ENCODE peak calls at places on chromosomes 1 and 21, in nine cellular contexts. M is K562; S is RKO; V is tibial artery; U is nephron progenitor cell; X is dermis blood vessel endothelial cell; R is tibial nerve; E is C1 segment of cervical spinal cord; K is stimulated activated CD4-positive, alpha-beta T cell treated with anti-CD3 and anti-CD28 coated beads, Interleukin-4, amount 100 ng/mL, for 1 hour. W is an unnamed sample.

GRCh38 chr1:103859721-103860120 is 110.0 kb downstream of the AMY1C start:
- DNase-seq in M (no peak), S (peak), V (no peak), U (no peak), X (no peak), R (no peak), E (no peak), K (no peak), W (no peak)

GRCh38 chr21:44434568-44434925 is 20.8 kb upstream of the LRRC3 start:
- DNase-seq in M (no peak), S (no peak), V (no peak), U (no peak), X (no peak), R (no peak), E (no peak), K (no peak), W (no peak)

GRCh38 chr1:241423541-241424479 is 66.8 kb upstream of the RGS7 start:
- DNase-seq in M (no peak), S (no peak), V (no peak), U (peak), X (peak), R (no peak), E (peak), K (peak), W (no peak)

GRCh38 chr1:228781161-228781771 is 46.0 kb downstream of the RHOU start:
- DNase-seq in M (no peak), S (no peak), V (no peak), U (peak), X (no peak), R (no peak), E (no peak), K (no peak), W (no peak)

GRCh38 chr1:10529096-10529495 is 54.3 kb downstream of the PEX14 start:
- DNase-seq in M (no peak), S (no peak), V (no peak), U (no peak), X (peak), R (no peak), E (no peak), K (no peak), W (no peak)

GRCh38 chr1:38173157-38173831 is 126.7 kb upstream of the POU3F1 start:
- DNase-seq in M (no peak), S (no peak), V (no peak), U (no peak), X (no peak), R (no peak), E (no peak), K (no peak), W (no peak)

GRCh38 chr1:232806071-232806510 is 875 bp downstream of the MAP10 start:
- DNase-seq in M (no peak), S (no peak), V (no peak), U (no peak), X (no peak), R (no peak), E (no peak), K (no peak), W (no peak)

GRCh38 chr1:27607239-27607804 is 3.4 kb upstream of the AHDC1 start:
- DNase-seq in M (peak), S (no peak), V (no peak), U (peak), X (no peak), R (no peak), E (no peak), K (no peak), W (no peak)

GRCh38 chr21:29164330-29164942 is 34.0 kb downstream of the MAP3K7CL start:
- DNase-seq in M (no peak), S (peak), V (no peak), U (no peak), X (peak), R (no peak), E (no peak), K (no peak), W (no peak)

GRCh38 chr1:6724517-6725141 is 23.0 kb upstream of the DNAJC11 start:
- DNase-seq in M (peak), S (no peak), V (no peak), U (no peak), X (peak), R (no peak), E (no peak), K (no peak), W (no peak)

GRCh38 chr1:226723640-226724532 is 15.2 kb downstream of the ITPKB start:
- DNase-seq in M (peak), S (no peak), V (no peak), U (peak), X (peak), R (peak), E (no peak), K (no peak), W (no peak)

GRCh38 chr21:42539931-42540343 is 26.3 kb downstream of the SLC37A1 start:
- DNase-seq in M (peak), S (no peak), V (no peak), U (peak), X (no peak), R (no peak), E (no peak), K (no peak), W (no peak)

GRCh38 chr1:28718601-28719331 is 18.0 kb upstream of the YTHDF2 start:
- DNase-seq in M (peak), S (no peak), V (no peak), U (no peak), X (peak), R (no peak), E (no peak), K (no peak), W (no peak)

GRCh38 chr1:29209173-29209572 is 21.6 kb downstream of the MECR start:
- DNase-seq in M (no peak), S (no peak), V (no peak), U (no peak), X (no peak), R (no peak), E (no peak), K (no peak), W (no peak)

GRCh38 chr1:62407398-62408009 is 29.3 kb upstream of the USP1 start:
- DNase-seq in M (peak), S (peak), V (no peak), U (peak), X (peak), R (peak), E (no peak), K (no peak), W (no peak)

GRCh38 chr21:27363719-27364479 is 397.0 kb upstream of the ADAMTS5 start:
- DNase-seq in M (no peak), S (no peak), V (no peak), U (no peak), X (no peak), R (no peak), E (no peak), K (no peak), W (no peak)

GRCh38 chr1:227907439-227908015 is 40.2 kb downstream of the WNT9A start:
- DNase-seq in M (no peak), S (no peak), V (no peak), U (no peak), X (no peak), R (no peak), E (no peak), K (no peak), W (no peak)

GRCh38 chr1:59714966-59715365 is 99.8 kb upstream of the HOOK1 start:
- DNase-seq in M (no peak), S (no peak), V (no peak), U (no peak), X (no peak), R (no peak), E (no peak), K (no peak), W (no peak)

GRCh38 chr1:84689514-84690396 is 506 bp downstream of the SSX2IP start:
- DNase-seq in M (no peak), S (peak), V (peak), U (peak), X (peak), R (peak), E (peak), K (no peak), W (peak)

GRCh38 chr1:233802611-233803010 is 101.9 kb upstream of the SLC35F3 start:
- DNase-seq in M (no peak), S (no peak), V (no peak), U (no peak), X (no peak), R (no peak), E (no peak), K (no peak), W (no peak)

GRCh38 chr1:43789604-43790288 is 82.4 kb downstream of the ST3GAL3 start:
- DNase-seq in M (no peak), S (no peak), V (no peak), U (no peak), X (no peak), R (no peak), E (no peak), K (no peak), W (no peak)

GRCh38 chr1:234647245-234647644 is 37.3 kb upstream of the IRF2BP2 start:
- DNase-seq in M (no peak), S (no peak), V (no peak), U (no peak), X (no peak), R (no peak), E (no peak), K (no peak), W (no peak)

GRCh38 chr1:228059536-228060457 is 22.7 kb upstream of the ARF1 start:
- DNase-seq in M (peak), S (no peak), V (no peak), U (peak), X (peak), R (no peak), E (no peak), K (peak), W (peak)

GRCh38 chr1:154733621-154734020 is 125.6 kb upstream of the ADAR start:
- DNase-seq in M (no peak), S (no peak), V (no peak), U (no peak), X (no peak), R (no peak), E (no peak), K (no peak), W (no peak)

GRCh38 chr1:151165738-151166505 is at the start of the genes LYSMD1 and SCNM1:
- DNase-seq in M (peak), S (peak), V (peak), U (peak), X (peak), R (peak), E (peak), K (peak), W (peak)

W was measured in breast epithelium.